ENCODE peak calls at places on chromosomes 5 and 9, in four cellular contexts. T, Y, N and F are unnamed samples.

GRCh38 chr5:91189480-91190332 is 193.4 kb downstream of the ARRDC3 start:
- DNase-seq in Y (peak; percentile 41), N (no peak), T (no peak), F (peak; percentile 88)

GRCh38 chr9:121662359-121662758 is 10.9 kb downstream of the DAB2IP start:
- DNase-seq in N (no peak), T (no peak), Y (no peak), F (no peak)

GRCh38 chr9:132031467-132031866 is 48.2 kb downstream of the MED27 start:
- DNase-seq in T (no peak), Y (no peak), N (no peak), F (no peak)

GRCh38 chr9:138074516-138074915 is 196.9 kb downstream of the CACNA1B start:
- DNase-seq in N (no peak), Y (no peak), T (no peak), F (no peak)

GRCh38 chr5:35186749-35187148 is 43.5 kb downstream of the PRLR start:
- DNase-seq in N (no peak), T (no peak), Y (no peak), F (no peak)

GRCh38 chr5:77851229-77852067 is 75.3 kb upstream of the TBCA start:
- DNase-seq in T (no peak), N (no peak), Y (no peak), F (peak; percentile 22)

GRCh38 chr5:144187699-144188294 is 17.1 kb downstream of the KCTD16 start:
- DNase-seq in Y (peak; percentile 36), T (peak; percentile 85), N (peak; percentile 84), F (peak; percentile 91)

GRCh38 chr5:172904643-172905345 is 54.4 kb upstream of the RPL26L1 start:
- DNase-seq in T (no peak), Y (peak; percentile 86), N (no peak), F (peak; percentile 78)

GRCh38 chr5:93578179-93578812 is 2.7 kb downstream of the NR2F1-AS1 start:
- DNase-seq in T (no peak), N (peak; percentile 20), Y (no peak), F (no peak)

GRCh38 chr5:136814621-136815378 is 449.5 kb upstream of the TRPC7 start:
- DNase-seq in T (no peak), N (no peak), Y (no peak), F (peak; percentile 60)

GRCh38 chr5:173753307-173754168 is 134.6 kb upstream of the CPEB4 start:
- DNase-seq in T (no peak), Y (peak; percentile 61), N (no peak), F (no peak)

GRCh38 chr9:13295556-13295955 is 16.1 kb upstream of the MPDZ start:
- DNase-seq in T (no peak), N (no peak), Y (no peak), F (no peak)

GRCh38 chr9:114894801-114895433 is 35.5 kb downstream of the TNFSF8 start:
- DNase-seq in Y (no peak), N (peak; percentile 54), T (no peak), F (peak; percentile 95)

GRCh38 chr9:121944741-121945191 is 148.3 kb downstream of the TTLL11 start:
- DNase-seq in T (no peak), Y (no peak), N (no peak), F (peak; percentile 21)

GRCh38 chr5:120919017-120919416 is 454.9 kb downstream of the PRR16 start:
- DNase-seq in N (peak; percentile 11), T (no peak), Y (no peak), F (no peak)

GRCh38 chr9:69937358-69937757 is 106.3 kb upstream of the MAMDC2 start:
- DNase-seq in N (no peak), T (no peak), Y (no peak), F (peak; percentile 73)

GRCh38 chr5:144812770-144813169 is 642.1 kb downstream of the KCTD16 start:
- DNase-seq in T (no peak), N (no peak), Y (no peak), F (peak; percentile 96)